ENCODE peak calls at places on chromosome 5, in seven cellular contexts. B is GM13976; L is gastrocnemius medialis; M is activated CD4-positive, alpha-beta T cell treated with anti-CD3 and anti-CD28 coated beads for 48 hours; Q is NCI-H1048; F is AG09319; C is thyroid gland. E is an unnamed sample.

GRCh38 chr5:7679663-7680062 is 171.3 kb downstream of the CFAP90 start:
- DNase-seq in B (no peak), L (no peak), M (no peak), Q (no peak), F (no peak), C (no peak), E (no peak)

GRCh38 chr5:163453705-163454104 is 6.2 kb downstream of the NUDCD2 start:
- DNase-seq in B (no peak), L (no peak), M (no peak), Q (no peak), F (no peak), C (no peak), E (no peak)

GRCh38 chr5:16392718-16393117 is 72.9 kb downstream of the ZNF622 start:
- DNase-seq in B (no peak), L (no peak), M (no peak), Q (no peak), F (no peak), C (no peak), E (no peak)

GRCh38 chr5:112668016-112668415 is 69.7 kb upstream of the APC start:
- DNase-seq in B (no peak), L (no peak), M (no peak), Q (no peak), F (no peak), C (no peak), E (no peak)

GRCh38 chr5:134964359-134965270 is 3.1 kb upstream of the CATSPER3 start:
- DNase-seq in B (no peak), L (no peak), M (peak), Q (no peak), F (no peak), C (no peak), E (no peak)

GRCh38 chr5:175471628-175472027 is 6.7 kb upstream of the SFXN1 start:
- DNase-seq in B (no peak), L (no peak), M (peak), Q (no peak), F (no peak), C (no peak), E (no peak)

GRCh38 chr5:52743970-52744369 is 43.7 kb upstream of the ITGA1 start:
- DNase-seq in B (no peak), L (no peak), M (peak), Q (no peak), F (no peak), C (no peak), E (no peak)

GRCh38 chr5:171365351-171365750 is 22.3 kb upstream of the NPM1 start:
- DNase-seq in B (no peak), L (no peak), M (no peak), Q (no peak), F (no peak), C (no peak), E (no peak)

GRCh38 chr5:58317808-58318207 is 142.1 kb downstream of the PLK2 start:
- DNase-seq in B (no peak), L (no peak), M (no peak), Q (no peak), F (peak), C (no peak), E (no peak)

GRCh38 chr5:161778796-161779195 is 69.1 kb upstream of the GABRA1 start:
- DNase-seq in B (no peak), L (no peak), M (no peak), Q (no peak), F (no peak), C (no peak), E (no peak)

GRCh38 chr5:15702102-15702501 is 202.1 kb downstream of the FBXL7 start:
- DNase-seq in B (no peak), L (no peak), M (no peak), Q (no peak), F (no peak), C (no peak), E (no peak)

GRCh38 chr5:42912184-42912766 is 100.6 kb upstream of the SELENOP start:
- DNase-seq in B (peak), L (no peak), M (peak), Q (no peak), F (peak), C (no peak), E (no peak)

GRCh38 chr5:173953528-173954090 is 35.4 kb upstream of the C5orf47 start:
- DNase-seq in B (no peak), L (no peak), M (no peak), Q (no peak), F (no peak), C (no peak), E (no peak)

GRCh38 chr5:176827736-176828415 is 17.5 kb downstream of the UNC5A start:
- DNase-seq in B (no peak), L (no peak), M (no peak), Q (no peak), F (no peak), C (no peak), E (no peak)

GRCh38 chr5:149448831-149449714 is 70.0 kb upstream of the IL17B start:
- DNase-seq in B (no peak), L (no peak), M (no peak), Q (no peak), F (no peak), C (no peak), E (no peak)

GRCh38 chr5:77743181-77743580 is 33.0 kb downstream of the TBCA start:
- DNase-seq in B (no peak), L (no peak), M (no peak), Q (no peak), F (no peak), C (no peak), E (no peak)

GRCh38 chr5:103743455-103743854 is 180.9 kb upstream of the NUDT12 start:
- DNase-seq in B (no peak), L (no peak), M (no peak), Q (no peak), F (no peak), C (no peak), E (no peak)

GRCh38 chr5:172820046-172820767 is 13.8 kb upstream of the ERGIC1 start:
- DNase-seq in B (no peak), L (no peak), M (peak), Q (no peak), F (no peak), C (peak), E (peak)

GRCh38 chr5:173327948-173328895 is at the start of gene STC2:
- DNase-seq in B (peak), L (peak), M (peak), Q (peak), F (peak), C (peak), E (peak)

GRCh38 chr5:61701877-61702602 is 370.0 kb downstream of the ZSWIM6 start:
- DNase-seq in B (peak), L (no peak), M (no peak), Q (no peak), F (no peak), C (peak), E (no peak)

GRCh38 chr5:92409131-92409530 is 1026.0 kb upstream of the ARRDC3 start:
- DNase-seq in B (no peak), L (no peak), M (no peak), Q (no peak), F (no peak), C (no peak), E (no peak)

GRCh38 chr5:140671472-140672210 is 1.7 kb downstream of the DND1 start:
- DNase-seq in B (no peak), L (no peak), M (no peak), Q (no peak), F (no peak), C (no peak), E (no peak)

GRCh38 chr5:35919191-35919590 is 19.2 kb downstream of the CAPSL start:
- DNase-seq in B (no peak), L (no peak), M (peak), Q (no peak), F (peak), C (no peak), E (no peak)

GRCh38 chr5:166961028-166961427 is 1330.4 kb upstream of the WWC1 start:
- DNase-seq in B (no peak), L (no peak), M (no peak), Q (no peak), F (no peak), C (no peak), E (no peak)

GRCh38 chr5:115857621-115858349 is 16.1 kb downstream of the AP3S1 start:
- DNase-seq in B (no peak), L (no peak), M (no peak), Q (no peak), F (peak), C (no peak), E (no peak)

GRCh38 chr5:73692166-73692640 is 66.2 kb downstream of the ARHGEF28 start:
- DNase-seq in B (peak), L (no peak), M (no peak), Q (no peak), F (peak), C (no peak), E (no peak)

GRCh38 chr5:81233080-81233634 is at the start of gene CKMT2:
- DNase-seq in B (no peak), L (peak), M (no peak), Q (no peak), F (no peak), C (peak), E (peak)

GRCh38 chr5:141958773-141959172 is 771 bp upstream of the PCDH12 start:
- DNase-seq in B (no peak), L (no peak), M (peak), Q (no peak), F (no peak), C (no peak), E (no peak)

GRCh38 chr5:57221049-57221568 is 47.2 kb downstream of the GPBP1 start:
- DNase-seq in B (peak), L (no peak), M (no peak), Q (no peak), F (peak), C (no peak), E (no peak)

GRCh38 chr5:58094031-58094430 is 365.9 kb downstream of the PLK2 start:
- DNase-seq in B (no peak), L (no peak), M (peak), Q (no peak), F (no peak), C (no peak), E (no peak)

GRCh38 chr5:133565993-133566392 is 46.3 kb downstream of the FSTL4 start:
- DNase-seq in B (no peak), L (no peak), M (peak), Q (peak), F (no peak), C (peak), E (no peak)

GRCh38 chr5:151033217-151033934 is 13.0 kb downstream of the GPX3 start:
- DNase-seq in B (no peak), L (peak), M (no peak), Q (no peak), F (no peak), C (no peak), E (no peak)

GRCh38 chr5:83711982-83712601 is 8.6 kb downstream of the HAPLN1 start:
- DNase-seq in B (peak), L (no peak), M (peak), Q (no peak), F (no peak), C (peak), E (no peak)

GRCh38 chr5:38541174-38541724 is 15.2 kb downstream of the LIFR start:
- DNase-seq in B (no peak), L (no peak), M (no peak), Q (no peak), F (no peak), C (no peak), E (no peak)

E was measured in tibial artery.